ENCODE peak calls at places on chromosome 12, in nine cellular contexts. R, M, J, K, B, W, X, I and E are unnamed samples.

GRCh38 chr12:43210437-43211197 is 341.4 kb downstream of the ADAMTS20 start:
- DNase-seq in M (peak; percentile 94), B (peak; percentile 69), X (no peak), R (no peak), K (no peak), W (no peak), J (no peak), I (no peak), E (peak; percentile 50)

GRCh38 chr12:53759261-53759660 is 7.5 kb upstream of the CISTR start:
- DNase-seq in M (no peak), R (no peak), K (no peak), I (no peak), X (no peak), B (no peak), W (no peak), J (no peak), E (no peak)

GRCh38 chr12:98332626-98333025 is 182.8 kb upstream of the TMPO start:
- DNase-seq in W (no peak), I (no peak), K (no peak), B (peak; percentile 45), R (no peak), M (no peak), J (no peak), X (no peak), E (no peak)

GRCh38 chr12:57632898-57633825 is at the start of gene B4GALNT1:
- DNase-seq in M (peak; percentile 64), R (peak; percentile 77), X (no peak), K (peak; percentile 88), W (peak; percentile 60), B (peak; percentile 57), J (no peak), I (peak; percentile 51), E (no peak)

GRCh38 chr12:4960030-4960429 is 50.3 kb downstream of the KCNA1 start:
- DNase-seq in I (no peak), K (no peak), W (no peak), B (no peak), M (no peak), X (no peak), R (no peak), J (no peak), E (no peak)

GRCh38 chr12:51275088-51275487 is 4.9 kb upstream of the SMAGP start:
- DNase-seq in W (no peak), J (no peak), X (no peak), R (no peak), I (no peak), M (no peak), B (no peak), K (no peak), E (no peak)

GRCh38 chr12:64175254-64175945 is 46.7 kb downstream of the KICS2 start:
- DNase-seq in R (no peak), W (no peak), M (no peak), K (peak; percentile 85), J (no peak), X (no peak), B (no peak), I (no peak), E (no peak)

GRCh38 chr12:132222096-132222807 is 78.0 kb downstream of the NOC4L start:
- DNase-seq in R (no peak), J (peak; percentile 1), M (no peak), K (peak; percentile 35), I (no peak), W (no peak), B (peak; percentile 90), X (no peak), E (no peak)

GRCh38 chr12:25785164-25785563 is 173.3 kb upstream of the RASSF8 start:
- DNase-seq in X (no peak), R (no peak), K (no peak), M (no peak), W (no peak), J (no peak), I (no peak), B (no peak), E (no peak)

GRCh38 chr12:95227818-95228356 is 10.3 kb downstream of the VEZT start:
- DNase-seq in B (no peak), I (no peak), J (no peak), K (no peak), W (no peak), R (no peak), X (no peak), M (no peak), E (no peak)

GRCh38 chr12:115160290-115161108 is 476.5 kb upstream of the TBX3 start:
- DNase-seq in R (no peak), B (no peak), W (no peak), K (no peak), M (no peak), J (no peak), I (no peak), X (no peak), E (no peak)

GRCh38 chr12:52870361-52871290 is 21.8 kb upstream of the KRT78 start:
- DNase-seq in I (peak; percentile 69), J (no peak), X (no peak), M (peak; percentile 76), R (peak; percentile 89), K (peak; percentile 85), B (peak; percentile 51), W (no peak), E (no peak)

GRCh38 chr12:81644503-81644902 is 114.6 kb downstream of the PPFIA2 start:
- DNase-seq in I (no peak), M (peak; percentile 24), K (peak; percentile 63), J (no peak), X (no peak), W (no peak), B (peak; percentile 63), R (no peak), E (peak; percentile 15)

GRCh38 chr12:41943671-41944070 is 201.0 kb downstream of the GXYLT1 start:
- DNase-seq in M (no peak), B (peak; percentile 19), R (no peak), X (no peak), J (no peak), W (no peak), K (no peak), I (no peak), E (no peak)

GRCh38 chr12:16568873-16569272 is 37.1 kb downstream of the LMO3 start:
- DNase-seq in X (no peak), I (no peak), R (no peak), W (no peak), K (no peak), M (no peak), B (no peak), J (no peak), E (no peak)

GRCh38 chr12:43370299-43370698 is 181.7 kb downstream of the ADAMTS20 start:
- DNase-seq in K (no peak), X (no peak), B (peak; percentile 84), W (no peak), R (no peak), M (peak; percentile 92), J (no peak), I (no peak), E (no peak)

GRCh38 chr12:104249017-104249416 is 33.4 kb downstream of the TXNRD1 start:
- DNase-seq in X (no peak), J (no peak), I (no peak), W (no peak), R (no peak), K (no peak), B (no peak), M (no peak), E (no peak)

GRCh38 chr12:122937622-122938091 is 28.6 kb downstream of the ABCB9 start:
- DNase-seq in W (no peak), R (no peak), I (no peak), K (no peak), J (no peak), B (no peak), X (no peak), M (peak; percentile 44), E (no peak)

GRCh38 chr12:128844031-128844635 is 9.1 kb upstream of the GLT1D1 start:
- DNase-seq in I (no peak), M (no peak), X (no peak), J (no peak), B (no peak), R (peak; percentile 34), W (no peak), K (peak; percentile 63), E (no peak)

GRCh38 chr12:102879144-102879763 is 37.8 kb downstream of the PAH start:
- DNase-seq in I (no peak), J (no peak), R (peak; percentile 13), K (peak; percentile 90), X (no peak), W (no peak), M (peak; percentile 31), B (peak; percentile 88), E (no peak)

GRCh38 chr12:112198120-112198733 is 72.9 kb downstream of the TRAFD1 start:
- DNase-seq in I (peak; percentile 47), W (no peak), M (peak; percentile 12), R (peak; percentile 54), B (peak; percentile 50), K (peak; percentile 94), J (no peak), X (no peak), E (peak; percentile 33)

GRCh38 chr12:19517583-19517982 is 78.3 kb downstream of the AEBP2 start:
- DNase-seq in R (no peak), W (no peak), J (no peak), B (no peak), M (no peak), I (no peak), X (no peak), K (no peak), E (no peak)

GRCh38 chr12:49049566-49050224 is 10.9 kb downstream of the KMT2D start:
- DNase-seq in X (no peak), R (no peak), M (peak; percentile 89), I (no peak), W (no peak), J (no peak), B (no peak), K (no peak), E (no peak)

GRCh38 chr12:3170423-3171194 is 93.4 kb downstream of the TSPAN9 start:
- DNase-seq in R (no peak), M (peak; percentile 90), W (no peak), K (no peak), I (no peak), B (peak; percentile 89), J (peak; percentile 74), X (no peak), E (peak; percentile 39)

GRCh38 chr12:69553626-69554248 is 31.5 kb upstream of the CCT2 start:
- DNase-seq in R (no peak), J (no peak), K (no peak), X (no peak), M (peak; percentile 73), B (peak; percentile 46), W (no peak), I (peak; percentile 44), E (no peak)

GRCh38 chr12:23684121-23684520 is 265.3 kb downstream of the SOX5 start:
- DNase-seq in W (no peak), X (no peak), B (no peak), R (no peak), I (no peak), K (no peak), M (no peak), J (no peak), E (no peak)

GRCh38 chr12:108814462-108815211 is 42.7 kb downstream of the SSH1 start:
- DNase-seq in B (no peak), M (no peak), K (no peak), J (no peak), R (no peak), I (no peak), W (peak; percentile 94), X (no peak), E (no peak)

GRCh38 chr12:104709692-104710435 is 248.2 kb downstream of the SLC41A2 start:
- DNase-seq in J (no peak), W (no peak), R (no peak), I (no peak), M (no peak), X (no peak), B (no peak), K (no peak), E (no peak)

GRCh38 chr12:109763201-109763841 is 49.7 kb downstream of the FAM222A start:
- DNase-seq in R (no peak), K (no peak), X (no peak), M (peak; percentile 20), B (peak; percentile 90), J (no peak), W (no peak), I (no peak), E (no peak)

GRCh38 chr12:71107976-71108749 is 49.6 kb downstream of the TSPAN8 start:
- DNase-seq in K (no peak), J (no peak), I (no peak), B (no peak), W (no peak), X (no peak), M (no peak), R (no peak), E (no peak)

GRCh38 chr12:26614217-26614616 is 218.8 kb downstream of the ITPR2 start:
- DNase-seq in X (no peak), K (peak; percentile 71), B (peak; percentile 38), I (no peak), R (peak; percentile 26), J (no peak), M (no peak), W (no peak), E (no peak)